ENCODE peak calls at places on chromosomes 7 and 10, in nine cellular contexts. I is left colon, S is HFF-Myc, P is neuronal stem cell, F is transverse colon, R is NCI-H774, T is IMR-90, L is RWPE1, Z is T-helper 17 cell. D is an unnamed sample.

GRCh38 chr7:7989985-7990761 is 21.6 kb downstream of the GLCCI1 start:
- DNase-seq in I (no peak), S (no peak), P (no peak), F (no peak), R (no peak), T (no peak), L (no peak), Z (no peak), D (no peak)

GRCh38 chr7:79862447-79862846 is 272.2 kb upstream of the GNAI1 start:
- DNase-seq in I (no peak), S (no peak), P (no peak), F (no peak), R (no peak), T (no peak), L (no peak), Z (no peak), D (no peak)

GRCh38 chr10:32095116-32095733 is 39.0 kb upstream of the KIF5B start:
- DNase-seq in I (no peak), S (no peak), P (no peak), F (no peak), R (no peak), T (no peak), L (no peak), Z (no peak), D (no peak)

GRCh38 chr10:5575144-5575481 is 50.4 kb downstream of the CALML3 start:
- DNase-seq in I (no peak), S (no peak), P (no peak), F (no peak), R (no peak), T (no peak), L (no peak), Z (no peak), D (no peak)

GRCh38 chr10:12846718-12847117 is 154.8 kb downstream of the CCDC3 start:
- DNase-seq in I (no peak), S (no peak), P (no peak), F (no peak), R (no peak), T (peak), L (no peak), Z (no peak), D (no peak)

GRCh38 chr10:33134011-33134751 is 176.2 kb upstream of the ITGB1 start:
- DNase-seq in I (peak), S (no peak), P (no peak), F (peak), R (no peak), T (peak), L (peak), Z (no peak), D (peak)

GRCh38 chr7:75617634-75618234 is 121.0 kb downstream of the HIP1 start:
- DNase-seq in I (peak), S (no peak), P (no peak), F (peak), R (no peak), T (no peak), L (no peak), Z (no peak), D (no peak)

GRCh38 chr7:54841772-54842707 is 83.0 kb upstream of the SEC61G start:
- DNase-seq in I (no peak), S (peak), P (no peak), F (peak), R (no peak), T (peak), L (no peak), Z (no peak), D (no peak)

GRCh38 chr7:67377939-67378862 is 381.6 kb downstream of the TYW1 start:
- DNase-seq in I (peak), S (peak), P (peak), F (peak), R (peak), T (peak), L (peak), Z (peak), D (peak)

GRCh38 chr10:27794157-27794556 is 48.5 kb upstream of the MKX start:
- DNase-seq in I (no peak), S (no peak), P (no peak), F (no peak), R (no peak), T (peak), L (no peak), Z (no peak), D (no peak)

GRCh38 chr10:68249297-68249696 is 17.4 kb upstream of the ATOH7 start:
- DNase-seq in I (no peak), S (no peak), P (no peak), F (no peak), R (no peak), T (no peak), L (no peak), Z (no peak), D (no peak)

GRCh38 chr7:8260871-8261707 is 878 bp downstream of the ICA1 start:
- DNase-seq in I (peak), S (no peak), P (no peak), F (peak), R (peak), T (no peak), L (peak), Z (no peak), D (peak)

GRCh38 chr10:78861456-78862327 is 207.1 kb upstream of the ZMIZ1 start:
- DNase-seq in I (no peak), S (no peak), P (no peak), F (no peak), R (no peak), T (no peak), L (no peak), Z (no peak), D (no peak)

GRCh38 chr7:85184599-85185354 is 2.1 kb downstream of the SEMA3D start:
- DNase-seq in I (no peak), S (peak), P (peak), F (peak), R (peak), T (peak), L (no peak), Z (no peak), D (peak)

GRCh38 chr7:4103352-4104091 is 578.6 kb upstream of the FOXK1 start:
- DNase-seq in I (no peak), S (no peak), P (no peak), F (no peak), R (no peak), T (peak), L (peak), Z (no peak), D (peak)

GRCh38 chr7:33716581-33717477 is 188.5 kb upstream of the BMPER start:
- DNase-seq in I (no peak), S (peak), P (peak), F (no peak), R (peak), T (peak), L (peak), Z (no peak), D (peak)

GRCh38 chr10:75773139-75773801 is 341.8 kb downstream of the LRMDA start:
- DNase-seq in I (no peak), S (peak), P (no peak), F (no peak), R (no peak), T (peak), L (no peak), Z (no peak), D (no peak)

GRCh38 chr10:64959116-64959515 is 1437.9 kb downstream of the REEP3 start:
- DNase-seq in I (no peak), S (no peak), P (no peak), F (no peak), R (no peak), T (no peak), L (no peak), Z (no peak), D (no peak)

GRCh38 chr7:81501220-81501619 is 268.6 kb downstream of the HGF start:
- DNase-seq in I (no peak), S (peak), P (no peak), F (no peak), R (no peak), T (peak), L (no peak), Z (no peak), D (no peak)

GRCh38 chr7:69761290-69761922 is 163.1 kb downstream of the AUTS2 start:
- DNase-seq in I (no peak), S (no peak), P (no peak), F (no peak), R (no peak), T (no peak), L (no peak), Z (no peak), D (no peak)

GRCh38 chr7:41779918-41780317 is 77.0 kb upstream of the INHBA start:
- DNase-seq in I (no peak), S (no peak), P (no peak), F (no peak), R (no peak), T (no peak), L (no peak), Z (no peak), D (no peak)

GRCh38 chr7:85115006-85115405 is 71.8 kb downstream of the SEMA3D start:
- DNase-seq in I (no peak), S (no peak), P (no peak), F (no peak), R (no peak), T (no peak), L (peak), Z (no peak), D (peak)